ENCODE peak calls at places on chromosome 10, in five cellular contexts. One of them, this sample, is unnamed.

GRCh38 chr10:133100706-133101463 is 13.2 kb downstream of the ADGRA1 start:
- DNase-seq in globus pallidus: no peak
- DNase-seq in CD8-positive, alpha-beta memory T cell: no peak
- DNase-seq in kidney: no peak
- DNase-seq in foreskin fibroblast: no peak
- DNase-seq in this sample: no peak

GRCh38 chr10:11424456-11425287 is 186.8 kb downstream of the USP6NL start:
- DNase-seq in CD8-positive, alpha-beta memory T cell: no peak
- DNase-seq in foreskin fibroblast: peak; percentile 34
- DNase-seq in globus pallidus: peak; percentile 37
- DNase-seq in kidney: peak; percentile 81
- DNase-seq in this sample: peak; percentile 8

GRCh38 chr10:116952729-116953128 is 52.3 kb downstream of the SHTN1 start:
- DNase-seq in CD8-positive, alpha-beta memory T cell: no peak
- DNase-seq in foreskin fibroblast: no peak
- DNase-seq in globus pallidus: no peak
- DNase-seq in kidney: no peak
- DNase-seq in this sample: no peak

GRCh38 chr10:128530301-128530700 is 404.1 kb upstream of the MKI67 start:
- DNase-seq in kidney: no peak
- DNase-seq in CD8-positive, alpha-beta memory T cell: no peak
- DNase-seq in foreskin fibroblast: peak; percentile 0
- DNase-seq in globus pallidus: peak; percentile 21
- DNase-seq in this sample: no peak

GRCh38 chr10:120423350-120424197 is 33.5 kb upstream of the PLPP4 start:
- DNase-seq in globus pallidus: peak; percentile 25
- DNase-seq in kidney: no peak
- DNase-seq in CD8-positive, alpha-beta memory T cell: no peak
- DNase-seq in foreskin fibroblast: peak; percentile 49
- DNase-seq in this sample: no peak

GRCh38 chr10:4519691-4520402 is 306.2 kb upstream of the AKR1E2 start:
- DNase-seq in globus pallidus: no peak
- DNase-seq in foreskin fibroblast: peak; percentile 77
- DNase-seq in CD8-positive, alpha-beta memory T cell: no peak
- DNase-seq in kidney: no peak
- DNase-seq in this sample: no peak

GRCh38 chr10:24706479-24707118 is 17.1 kb downstream of the ARHGAP21 start:
- DNase-seq in foreskin fibroblast: peak; percentile 97
- DNase-seq in CD8-positive, alpha-beta memory T cell: no peak
- DNase-seq in globus pallidus: peak; percentile 54
- DNase-seq in kidney: no peak
- DNase-seq in this sample: peak; percentile 84

GRCh38 chr10:36096571-36096970 is 454.5 kb upstream of the FZD8 start:
- DNase-seq in kidney: no peak
- DNase-seq in globus pallidus: no peak
- DNase-seq in CD8-positive, alpha-beta memory T cell: no peak
- DNase-seq in foreskin fibroblast: no peak
- DNase-seq in this sample: no peak

GRCh38 chr10:70162892-70163201 is 7.5 kb downstream of the SAR1A start:
- DNase-seq in globus pallidus: no peak
- DNase-seq in kidney: no peak
- DNase-seq in CD8-positive, alpha-beta memory T cell: peak; percentile 35
- DNase-seq in foreskin fibroblast: no peak
- DNase-seq in this sample: no peak

GRCh38 chr10:6275022-6275997 is 72.6 kb downstream of the PFKFB3 start:
- DNase-seq in kidney: peak; percentile 98
- DNase-seq in globus pallidus: peak; percentile 67
- DNase-seq in foreskin fibroblast: peak; percentile 98
- DNase-seq in CD8-positive, alpha-beta memory T cell: peak; percentile 85
- DNase-seq in this sample: peak; percentile 98

GRCh38 chr10:71727429-71728217 is 8.0 kb upstream of the C10orf105 start:
- DNase-seq in foreskin fibroblast: no peak
- DNase-seq in CD8-positive, alpha-beta memory T cell: peak; percentile 65
- DNase-seq in globus pallidus: no peak
- DNase-seq in kidney: peak; percentile 90
- DNase-seq in this sample: no peak

GRCh38 chr10:127374901-127375300 is 174.2 kb upstream of the NPS start:
- DNase-seq in kidney: no peak
- DNase-seq in foreskin fibroblast: no peak
- DNase-seq in globus pallidus: no peak
- DNase-seq in CD8-positive, alpha-beta memory T cell: no peak
- DNase-seq in this sample: no peak

GRCh38 chr10:120514035-120514620 is 57.1 kb downstream of the PLPP4 start:
- DNase-seq in globus pallidus: no peak
- DNase-seq in foreskin fibroblast: peak; percentile 6
- DNase-seq in CD8-positive, alpha-beta memory T cell: no peak
- DNase-seq in kidney: no peak
- DNase-seq in this sample: no peak

GRCh38 chr10:92880912-92881311 is 32.6 kb downstream of the EXOC6 start:
- DNase-seq in CD8-positive, alpha-beta memory T cell: no peak
- DNase-seq in kidney: no peak
- DNase-seq in globus pallidus: no peak
- DNase-seq in foreskin fibroblast: no peak
- DNase-seq in this sample: no peak

GRCh38 chr10:121222842-121223241 is 371.7 kb downstream of the WDR11 start:
- DNase-seq in kidney: no peak
- DNase-seq in foreskin fibroblast: no peak
- DNase-seq in CD8-positive, alpha-beta memory T cell: no peak
- DNase-seq in globus pallidus: no peak
- DNase-seq in this sample: no peak

GRCh38 chr10:131729361-131729760 is 171.4 kb upstream of the PPP2R2D start:
- DNase-seq in foreskin fibroblast: no peak
- DNase-seq in CD8-positive, alpha-beta memory T cell: no peak
- DNase-seq in kidney: no peak
- DNase-seq in globus pallidus: no peak
- DNase-seq in this sample: no peak

GRCh38 chr10:81534991-81535390 is 340.0 kb upstream of the NRG3 start:
- DNase-seq in CD8-positive, alpha-beta memory T cell: no peak
- DNase-seq in kidney: no peak
- DNase-seq in globus pallidus: no peak
- DNase-seq in foreskin fibroblast: no peak
- DNase-seq in this sample: no peak

GRCh38 chr10:109956454-109957091 is 33.3 kb upstream of the XPNPEP1 start:
- DNase-seq in foreskin fibroblast: no peak
- DNase-seq in globus pallidus: no peak
- DNase-seq in CD8-positive, alpha-beta memory T cell: no peak
- DNase-seq in kidney: no peak
- DNase-seq in this sample: no peak

GRCh38 chr10:99364125-99364524 is 35.0 kb downstream of the CNNM1 start:
- DNase-seq in globus pallidus: no peak
- DNase-seq in kidney: no peak
- DNase-seq in foreskin fibroblast: peak; percentile 69
- DNase-seq in CD8-positive, alpha-beta memory T cell: no peak
- DNase-seq in this sample: peak; percentile 49

GRCh38 chr10:21263839-21264238 is 261.6 kb downstream of the SKIDA1 start:
- DNase-seq in foreskin fibroblast: no peak
- DNase-seq in CD8-positive, alpha-beta memory T cell: no peak
- DNase-seq in globus pallidus: no peak
- DNase-seq in kidney: no peak
- DNase-seq in this sample: no peak

GRCh38 chr10:84563355-84563754 is 235.0 kb downstream of the CCSER2 start:
- DNase-seq in CD8-positive, alpha-beta memory T cell: no peak
- DNase-seq in kidney: no peak
- DNase-seq in foreskin fibroblast: no peak
- DNase-seq in globus pallidus: no peak
- DNase-seq in this sample: no peak

GRCh38 chr10:94225589-94225988 is 137.2 kb downstream of the NOC3L start:
- DNase-seq in globus pallidus: no peak
- DNase-seq in kidney: no peak
- DNase-seq in CD8-positive, alpha-beta memory T cell: no peak
- DNase-seq in foreskin fibroblast: no peak
- DNase-seq in this sample: no peak

GRCh38 chr10:21021843-21022594 is 124.9 kb upstream of the NEBL start:
- DNase-seq in foreskin fibroblast: no peak
- DNase-seq in kidney: no peak
- DNase-seq in CD8-positive, alpha-beta memory T cell: no peak
- DNase-seq in globus pallidus: no peak
- DNase-seq in this sample: no peak

GRCh38 chr10:4944751-4945280 is 18.4 kb upstream of the AKR1C1 start:
- DNase-seq in kidney: no peak
- DNase-seq in CD8-positive, alpha-beta memory T cell: no peak
- DNase-seq in foreskin fibroblast: no peak
- DNase-seq in globus pallidus: no peak
- DNase-seq in this sample: no peak

GRCh38 chr10:107653832-107654287 is 489.4 kb upstream of the SORCS1 start:
- DNase-seq in CD8-positive, alpha-beta memory T cell: no peak
- DNase-seq in foreskin fibroblast: peak; percentile 55
- DNase-seq in kidney: no peak
- DNase-seq in globus pallidus: peak; percentile 14
- DNase-seq in this sample: peak; percentile 9

GRCh38 chr10:7756360-7756992 is 31.3 kb downstream of the KIN start:
- DNase-seq in globus pallidus: peak; percentile 4
- DNase-seq in kidney: no peak
- DNase-seq in foreskin fibroblast: no peak
- DNase-seq in CD8-positive, alpha-beta memory T cell: no peak
- DNase-seq in this sample: no peak

GRCh38 chr10:113064039-113064438 is 114.0 kb downstream of the TCF7L2 start:
- DNase-seq in CD8-positive, alpha-beta memory T cell: no peak
- DNase-seq in kidney: no peak
- DNase-seq in foreskin fibroblast: no peak
- DNase-seq in globus pallidus: no peak
- DNase-seq in this sample: no peak

GRCh38 chr10:80260295-80261243 is 28.9 kb downstream of the MAT1A start:
- DNase-seq in foreskin fibroblast: no peak
- DNase-seq in globus pallidus: no peak
- DNase-seq in kidney: no peak
- DNase-seq in CD8-positive, alpha-beta memory T cell: no peak
- DNase-seq in this sample: no peak

GRCh38 chr10:58438340-58438739 is 53.1 kb downstream of the TFAM start:
- DNase-seq in foreskin fibroblast: peak; percentile 76
- DNase-seq in kidney: no peak
- DNase-seq in CD8-positive, alpha-beta memory T cell: no peak
- DNase-seq in globus pallidus: no peak
- DNase-seq in this sample: peak; percentile 48

GRCh38 chr10:71520042-71520441 is 123.3 kb downstream of the CDH23 start:
- DNase-seq in CD8-positive, alpha-beta memory T cell: no peak
- DNase-seq in kidney: no peak
- DNase-seq in globus pallidus: no peak
- DNase-seq in foreskin fibroblast: no peak
- DNase-seq in this sample: no peak

GRCh38 chr10:122636953-122637352 is 62.7 kb downstream of the C10orf120 start:
- DNase-seq in kidney: no peak
- DNase-seq in foreskin fibroblast: no peak
- DNase-seq in CD8-positive, alpha-beta memory T cell: no peak
- DNase-seq in globus pallidus: no peak
- DNase-seq in this sample: no peak

GRCh38 chr10:32795598-32796183 is 162.3 kb downstream of the ITGB1 start:
- DNase-seq in globus pallidus: peak; percentile 28
- DNase-seq in foreskin fibroblast: peak; percentile 2
- DNase-seq in kidney: no peak
- DNase-seq in CD8-positive, alpha-beta memory T cell: no peak
- DNase-seq in this sample: no peak

GRCh38 chr10:90530526-90530925 is 327.3 kb downstream of the HTR7 start:
- DNase-seq in foreskin fibroblast: no peak
- DNase-seq in CD8-positive, alpha-beta memory T cell: no peak
- DNase-seq in globus pallidus: no peak
- DNase-seq in kidney: no peak
- DNase-seq in this sample: no peak

GRCh38 chr10:110637558-110638053 is 6.5 kb upstream of the RBM20 start:
- DNase-seq in kidney: no peak
- DNase-seq in foreskin fibroblast: no peak
- DNase-seq in globus pallidus: no peak
- DNase-seq in CD8-positive, alpha-beta memory T cell: no peak
- DNase-seq in this sample: no peak

GRCh38 chr10:6739530-6740174 is 159.6 kb upstream of the PRKCQ start:
- DNase-seq in foreskin fibroblast: no peak
- DNase-seq in globus pallidus: no peak
- DNase-seq in CD8-positive, alpha-beta memory T cell: no peak
- DNase-seq in kidney: no peak
- DNase-seq in this sample: no peak

This sample was measured in GM04504.